ENCODE peak calls at places on chromosomes 2 and 18, in four cellular contexts. X, L, G and A are unnamed samples. For H3K9me3, the result is how much of the 10 kb centered on the place peaks cover.

GRCh38 chr2:160918909-160919503 is 241.2 kb upstream of the TANK start:
- DNase-seq in X (peak), G (peak), L (peak), A (no peak)

GRCh38 chr2:222290691-222291484 is 7.9 kb downstream of the PAX3 start:
- DNase-seq in X (peak), G (no peak), L (peak), A (peak)

GRCh38 chr2:174587607-174588006 is 10.0 kb downstream of the WIPF1 start:
- DNase-seq in X (no peak), G (no peak), L (no peak), A (no peak)

GRCh38 chr2:160221391-160222276 is 21.6 kb upstream of the ITGB6 start:
- DNase-seq in L (no peak), G (no peak), X (no peak), A (no peak)

GRCh38 chr2:134721596-134721995 is 2.8 kb upstream of the TMEM163 start:
- DNase-seq in L (no peak), X (no peak), G (no peak), A (peak)

GRCh38 chr2:46998551-46998950 is 82.9 kb upstream of the MCFD2 start:
- DNase-seq in L (no peak), G (no peak), X (no peak), A (no peak)

GRCh38 chr2:218168016-218168415 is 1.3 kb upstream of the CXCR1 start:
- DNase-seq in X (no peak), G (no peak), L (no peak), A (no peak)

GRCh38 chr2:79994915-79995419 is 309.6 kb downstream of the LRRTM1 start:
- DNase-seq in G (no peak), X (no peak), L (no peak), A (no peak)

GRCh38 chr18:37430346-37431076 is 135.1 kb downstream of the CELF4 start:
- DNase-seq in L (peak), X (peak), G (no peak), A (no peak)

GRCh38 chr2:215573495-215573894 is 137.6 kb upstream of the FN1 start:
- DNase-seq in G (no peak), X (no peak), L (no peak), A (no peak)

GRCh38 chr18:24878289-24878688 is 417.9 kb downstream of the HRH4 start:
- DNase-seq in X (no peak), G (no peak), L (no peak), A (no peak)

GRCh38 chr2:70103531-70104061 is 16.3 kb downstream of the PCBP1 start:
- DNase-seq in X (no peak), L (no peak), G (no peak), A (no peak)

GRCh38 chr2:172985139-172985874 is 90.3 kb upstream of the MAP3K20 start:
- DNase-seq in G (no peak), L (no peak), X (no peak), A (no peak)

GRCh38 chr2:151166410-151166809 is 95.3 kb downstream of the RBM43 start:
- DNase-seq in X (no peak), G (no peak), L (no peak), A (no peak)

GRCh38 chr2:96928277-96928781 is 58.1 kb downstream of the FAM178B start:
- DNase-seq in L (no peak), X (no peak), G (no peak), A (no peak)

GRCh38 chr2:23404426-23404825 is 19.4 kb downstream of the KLHL29 start:
- DNase-seq in X (peak), G (no peak), L (peak), A (no peak)

GRCh38 chr2:70771446-70771845 is 3.4 kb upstream of the ADD2 start:
- DNase-seq in G (no peak), X (no peak), L (no peak), A (no peak)

GRCh38 chr2:24925815-24926214 is 5.8 kb upstream of the ADCY3 start:
- DNase-seq in X (no peak), L (no peak), G (no peak), A (no peak)

GRCh38 chr2:85599468-85600234 is 2.8 kb downstream of the TMEM150A start:
- DNase-seq in L (peak), G (no peak), X (no peak), A (no peak)

GRCh38 chr2:28780496-28780895 is 28.9 kb downstream of the PPP1CB start:
- DNase-seq in X (no peak), L (no peak), G (no peak), A (no peak)

GRCh38 chr18:55100817-55101457 is 141.7 kb upstream of the CCDC68 start:
- DNase-seq in G (no peak), X (no peak), L (no peak), A (no peak)

GRCh38 chr2:151357359-151357758 is at the start of gene TNFAIP6:
- DNase-seq in G (no peak), L (no peak), X (no peak), A (peak)

GRCh38 chr2:57941826-57942225 is 104.8 kb upstream of the VRK2 start:
- DNase-seq in G (no peak), X (no peak), L (no peak), A (no peak)

GRCh38 chr2:29923110-29923721 is 1.8 kb upstream of the ALK start:
- DNase-seq in X (peak), L (peak), G (peak), A (no peak)

GRCh38 chr2:60552096-60552850 is 1.2 kb downstream of the BCL11A start:
- DNase-seq in X (peak), L (peak), G (no peak), A (no peak)

GRCh38 chr18:60549338-60549960 is 176.9 kb upstream of the MC4R start:
- DNase-seq in X (no peak), G (no peak), L (peak), A (no peak)

GRCh38 chr2:36290306-36290705 is 65.3 kb upstream of the CRIM1 start:
- DNase-seq in L (no peak), G (no peak), X (no peak), A (no peak)

GRCh38 chr2:176562359-176563043 is 293.3 kb downstream of the MTX2 start:
- DNase-seq in X (no peak), G (no peak), L (no peak), A (no peak)

GRCh38 chr2:16210841-16211240 is 270.5 kb downstream of the MYCN start:
- DNase-seq in G (no peak), L (no peak), X (no peak), A (no peak)
- H3K9me3 ChIP-seq in G (under half), L (under half), X (under half), A (under half)

DNA sequence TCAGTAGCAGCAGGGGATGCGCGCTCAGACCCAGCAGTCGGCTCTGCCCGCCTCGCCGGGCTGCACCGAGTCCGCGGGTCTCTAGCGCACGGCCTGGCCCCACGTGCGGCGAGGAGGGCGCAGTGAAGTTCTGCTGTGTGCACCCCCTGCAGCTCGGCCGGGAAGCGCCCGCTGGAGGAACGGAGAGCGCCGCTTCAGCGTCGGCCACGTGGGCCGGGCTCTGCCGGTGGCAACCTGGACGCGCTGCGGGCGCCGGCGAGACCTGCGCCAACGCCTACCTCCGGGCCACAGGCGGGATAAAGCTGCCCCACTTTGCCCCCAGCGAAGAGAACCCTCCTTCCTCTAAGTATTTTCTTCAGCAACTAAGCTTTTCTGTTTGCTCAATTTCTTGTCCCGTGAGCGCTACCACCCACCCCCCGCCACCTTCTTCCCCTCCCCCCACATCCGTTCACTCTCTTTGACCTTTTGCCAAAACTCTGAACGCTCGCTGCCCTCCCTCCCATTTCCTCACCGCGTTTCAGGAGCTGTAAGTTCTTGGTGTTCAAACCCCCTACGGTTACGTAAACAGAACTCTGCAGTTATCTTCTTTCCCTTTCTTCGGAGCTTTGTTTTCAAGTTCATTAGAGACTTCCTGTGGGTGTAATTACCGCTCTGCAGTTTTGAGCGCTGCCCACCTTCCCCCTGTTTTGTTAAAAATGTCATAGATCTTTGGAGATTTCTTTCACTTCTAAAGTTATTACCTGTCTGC is 42.6 kb upstream of the EDAR start:
- DNase-seq in X (peak), L (peak), G (peak), A (no peak)
- TF ChIP-seq CTCF in X (no peak), L (no peak), G (no peak), A (no peak)

GRCh38 chr2:82494744-82495143 is 1964.3 kb downstream of the SUCLG1 start:
- DNase-seq in G (no peak), L (no peak), X (no peak), A (no peak)
- H3K9me3 ChIP-seq in G (under half), L (under half), X (under half), A (under half)

GRCh38 chr2:206250041-206250897 is 24.2 kb upstream of the ZDBF2 start:
- DNase-seq in G (no peak), L (peak), X (peak), A (no peak)
- TF ChIP-seq CTCF in G (no peak), L (no peak), X (no peak), A (no peak)

DNA sequence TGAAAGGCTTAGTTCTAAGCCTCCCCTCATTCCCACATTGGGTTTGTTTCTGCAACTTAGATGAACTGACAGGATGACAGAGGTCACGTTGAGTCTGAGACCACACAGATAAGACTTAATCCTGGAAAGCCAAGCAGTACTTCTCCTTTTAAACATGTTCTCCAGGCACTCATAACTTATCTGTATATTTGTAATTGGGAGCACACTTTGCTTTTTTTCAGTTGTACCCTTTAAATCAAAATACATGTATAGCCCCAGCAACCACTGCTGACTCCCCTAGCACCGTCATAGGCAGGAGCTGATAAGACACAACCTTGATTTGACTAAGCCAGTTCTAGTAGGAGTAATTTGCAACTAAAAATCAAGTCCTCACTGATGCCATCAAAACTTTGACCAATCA is 394.8 kb downstream of the PID1 start:
- DNase-seq in L (no peak), X (no peak), G (no peak), A (no peak)
- H3K9me3 ChIP-seq in L (under half), X (under half), G (under half), A (under half)

GRCh38 chr2:231732604-231733003 is 24.3 kb downstream of the PTMA start:
- DNase-seq in G (no peak), L (peak), X (no peak), A (no peak)
- TF ChIP-seq CTCF in G (no peak), L (peak), X (peak), A (no peak)

DNA sequence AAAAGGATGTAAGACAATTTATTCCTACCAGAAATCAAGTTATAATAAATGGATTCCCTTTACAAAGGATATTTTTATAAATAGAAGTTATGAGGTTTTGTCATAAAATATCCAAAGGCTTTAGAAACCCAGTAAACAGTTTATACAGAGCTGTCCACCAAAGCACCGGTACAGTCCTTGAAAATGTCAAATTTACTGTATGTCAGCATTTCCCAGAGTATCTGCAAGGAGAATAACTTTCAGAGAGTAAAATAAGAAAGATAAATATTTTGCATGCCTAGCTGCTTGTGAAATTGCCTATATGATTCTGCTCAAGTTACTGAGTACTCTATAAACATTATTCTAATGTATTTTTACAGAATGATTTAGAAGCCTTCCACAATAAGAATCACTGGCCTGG is 923.3 kb upstream of the DDX18 start:
- DNase-seq in L (no peak), X (no peak), G (no peak), A (no peak)
- H3K9me3 ChIP-seq in L (under half), X (under half), G (under half), A (under half)

DNA sequence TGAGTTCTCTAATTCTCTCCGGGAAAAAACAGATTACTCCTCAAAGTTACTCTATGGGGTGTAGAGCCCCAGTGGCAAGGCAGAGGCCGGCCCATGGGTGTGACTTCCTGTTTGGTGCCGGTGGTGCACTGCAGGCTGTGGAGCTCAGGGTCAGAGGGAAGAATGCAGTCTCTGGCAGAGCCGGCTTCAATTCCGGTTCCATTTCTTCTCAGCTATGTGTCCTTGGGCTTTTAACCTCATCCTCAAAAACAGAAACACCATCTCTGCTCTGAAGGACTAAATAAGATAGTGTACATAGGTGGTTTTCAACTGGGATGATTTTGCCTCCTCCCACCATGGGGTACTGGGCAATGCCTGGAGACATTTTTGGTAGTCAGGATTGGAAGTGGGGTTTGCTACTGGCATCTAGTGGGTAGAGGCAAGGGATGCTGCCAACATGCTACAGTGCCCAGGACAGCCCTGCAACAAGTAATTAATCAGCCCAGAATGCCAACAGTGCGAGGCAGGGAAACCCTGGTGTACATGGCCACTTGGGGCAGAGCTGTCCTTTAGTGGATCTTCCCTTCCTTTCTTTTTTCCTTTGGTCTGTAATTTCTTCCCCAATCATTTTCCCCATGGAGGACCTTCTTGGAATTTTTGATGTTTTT is 81.2 kb downstream of the INSIG2 start:
- DNase-seq in X (no peak), L (peak), G (peak), A (peak)
- TF ChIP-seq CTCF in X (peak), L (peak), G (no peak), A (no peak)

GRCh38 chr18:79735071-79735980 is 55.7 kb downstream of the CTDP1 start:
- DNase-seq in L (no peak), G (no peak), X (no peak), A (no peak)
- H3K9me3 ChIP-seq in L (under half), G (under half), X (under half), A (under half)

GRCh38 chr18:44098551-44099098 is 582.1 kb upstream of the SETBP1 start:
- DNase-seq in G (no peak), L (peak), X (peak), A (no peak)
- TF ChIP-seq CTCF in G (no peak), L (peak), X (peak), A (no peak)